ENCODE peak calls at places on chromosomes 12 and 14, in five cellular contexts. One of them, this sample, is unnamed.

GRCh38 chr12:92596388-92596787 is 106.4 kb upstream of the PLEKHG7 start:
- DNase-seq in psoas muscle: no peak
- DNase-seq in Calu3: no peak
- DNase-seq in fibroblast of the conjunctiva: no peak
- DNase-seq in astrocyte of the spinal cord: peak
- DNase-seq in this sample: peak

GRCh38 chr14:25006961-25007795 is 42.8 kb downstream of the STXBP6 start:
- DNase-seq in fibroblast of the conjunctiva: peak
- DNase-seq in Calu3: peak
- DNase-seq in psoas muscle: no peak
- DNase-seq in astrocyte of the spinal cord: peak
- DNase-seq in this sample: peak

GRCh38 chr12:130739571-130739970 is 23.5 kb upstream of the RIMBP2 start:
- DNase-seq in fibroblast of the conjunctiva: no peak
- DNase-seq in astrocyte of the spinal cord: no peak
- DNase-seq in Calu3: no peak
- DNase-seq in psoas muscle: no peak
- DNase-seq in this sample: no peak

GRCh38 chr14:61368061-61368710 is 46.8 kb downstream of the PRKCH start:
- DNase-seq in fibroblast of the conjunctiva: no peak
- DNase-seq in astrocyte of the spinal cord: no peak
- DNase-seq in Calu3: peak
- DNase-seq in psoas muscle: no peak
- DNase-seq in this sample: no peak

GRCh38 chr12:117014342-117014887 is 84.8 kb downstream of the TESC start:
- DNase-seq in astrocyte of the spinal cord: no peak
- DNase-seq in psoas muscle: no peak
- DNase-seq in Calu3: no peak
- DNase-seq in fibroblast of the conjunctiva: no peak
- DNase-seq in this sample: no peak

GRCh38 chr12:5461966-5462365 is 30.1 kb downstream of the NTF3 start:
- DNase-seq in Calu3: no peak
- DNase-seq in astrocyte of the spinal cord: no peak
- DNase-seq in fibroblast of the conjunctiva: no peak
- DNase-seq in psoas muscle: no peak
- DNase-seq in this sample: no peak

GRCh38 chr12:74415633-74416032 is 122.0 kb upstream of the ATXN7L3B start:
- DNase-seq in psoas muscle: no peak
- DNase-seq in Calu3: peak
- DNase-seq in astrocyte of the spinal cord: peak
- DNase-seq in fibroblast of the conjunctiva: peak
- DNase-seq in this sample: no peak

GRCh38 chr12:85036736-85037135 is 585 bp downstream of the LRRIQ1 start:
- DNase-seq in fibroblast of the conjunctiva: no peak
- DNase-seq in psoas muscle: no peak
- DNase-seq in astrocyte of the spinal cord: no peak
- DNase-seq in Calu3: peak
- DNase-seq in this sample: no peak

GRCh38 chr12:51023625-51024395 is 2.4 kb downstream of the SLC11A2 start:
- DNase-seq in fibroblast of the conjunctiva: no peak
- DNase-seq in Calu3: no peak
- DNase-seq in astrocyte of the spinal cord: no peak
- DNase-seq in psoas muscle: no peak
- DNase-seq in this sample: no peak

GRCh38 chr12:115403689-115404088 is 719.7 kb upstream of the TBX3 start:
- DNase-seq in psoas muscle: no peak
- DNase-seq in fibroblast of the conjunctiva: no peak
- DNase-seq in astrocyte of the spinal cord: no peak
- DNase-seq in Calu3: no peak
- DNase-seq in this sample: no peak

GRCh38 chr14:95652171-95652570 is 34.1 kb upstream of the TCL1B start:
- DNase-seq in astrocyte of the spinal cord: no peak
- DNase-seq in Calu3: no peak
- DNase-seq in psoas muscle: no peak
- DNase-seq in fibroblast of the conjunctiva: no peak
- DNase-seq in this sample: no peak

GRCh38 chr14:30214456-30215090 is 286.9 kb upstream of the PRKD1 start:
- DNase-seq in psoas muscle: no peak
- DNase-seq in fibroblast of the conjunctiva: peak
- DNase-seq in Calu3: peak
- DNase-seq in astrocyte of the spinal cord: peak
- DNase-seq in this sample: peak

GRCh38 chr12:71392521-71393145 is 47.0 kb upstream of the LGR5 start:
- DNase-seq in astrocyte of the spinal cord: peak
- DNase-seq in Calu3: peak
- DNase-seq in psoas muscle: no peak
- DNase-seq in fibroblast of the conjunctiva: peak
- DNase-seq in this sample: peak

GRCh38 chr12:19972325-19973288 is 395.7 kb upstream of the PDE3A start:
- DNase-seq in fibroblast of the conjunctiva: no peak
- DNase-seq in astrocyte of the spinal cord: peak
- DNase-seq in Calu3: peak
- DNase-seq in psoas muscle: no peak
- DNase-seq in this sample: no peak

GRCh38 chr14:100708349-100709217 is 18.1 kb upstream of the DLK1 start:
- DNase-seq in Calu3: peak
- DNase-seq in fibroblast of the conjunctiva: no peak
- DNase-seq in psoas muscle: peak
- DNase-seq in astrocyte of the spinal cord: peak
- DNase-seq in this sample: peak

GRCh38 chr14:55605793-55606192 is 25.8 kb downstream of the KTN1 start:
- DNase-seq in astrocyte of the spinal cord: no peak
- DNase-seq in fibroblast of the conjunctiva: no peak
- DNase-seq in Calu3: no peak
- DNase-seq in psoas muscle: no peak
- DNase-seq in this sample: no peak

GRCh38 chr12:52539821-52540173 is 13.1 kb downstream of the KRT71 start:
- DNase-seq in fibroblast of the conjunctiva: no peak
- DNase-seq in Calu3: no peak
- DNase-seq in astrocyte of the spinal cord: no peak
- DNase-seq in psoas muscle: no peak
- DNase-seq in this sample: no peak

GRCh38 chr12:120007272-120007671 is 18.2 kb downstream of the BICDL1 start:
- DNase-seq in astrocyte of the spinal cord: no peak
- DNase-seq in psoas muscle: no peak
- DNase-seq in fibroblast of the conjunctiva: no peak
- DNase-seq in Calu3: no peak
- DNase-seq in this sample: no peak

GRCh38 chr12:99111600-99111999 is 466.5 kb downstream of the APAF1 start:
- DNase-seq in psoas muscle: no peak
- DNase-seq in Calu3: no peak
- DNase-seq in astrocyte of the spinal cord: no peak
- DNase-seq in fibroblast of the conjunctiva: no peak
- DNase-seq in this sample: no peak

GRCh38 chr12:66709444-66709773 is 30.5 kb upstream of the GRIP1 start:
- DNase-seq in Calu3: no peak
- DNase-seq in psoas muscle: no peak
- DNase-seq in astrocyte of the spinal cord: no peak
- DNase-seq in fibroblast of the conjunctiva: no peak
- DNase-seq in this sample: no peak

GRCh38 chr12:80589091-80589490 is 118.3 kb upstream of the MYF6 start:
- DNase-seq in Calu3: no peak
- DNase-seq in astrocyte of the spinal cord: no peak
- DNase-seq in psoas muscle: no peak
- DNase-seq in fibroblast of the conjunctiva: no peak
- DNase-seq in this sample: no peak

GRCh38 chr14:65478596-65478995 is 66.1 kb downstream of the FUT8 start:
- DNase-seq in fibroblast of the conjunctiva: no peak
- DNase-seq in psoas muscle: no peak
- DNase-seq in astrocyte of the spinal cord: peak
- DNase-seq in Calu3: no peak
- DNase-seq in this sample: peak

GRCh38 chr14:93713726-93714405 is 74.4 kb downstream of the PRIMA1 start:
- DNase-seq in astrocyte of the spinal cord: no peak
- DNase-seq in psoas muscle: no peak
- DNase-seq in fibroblast of the conjunctiva: no peak
- DNase-seq in Calu3: no peak
- DNase-seq in this sample: no peak

GRCh38 chr14:45699451-45699850 is 446.4 kb upstream of the MIS18BP1 start:
- DNase-seq in Calu3: no peak
- DNase-seq in psoas muscle: no peak
- DNase-seq in astrocyte of the spinal cord: peak
- DNase-seq in fibroblast of the conjunctiva: no peak
- DNase-seq in this sample: no peak

GRCh38 chr14:64704145-64704742 is at the start of gene PLEKHG3:
- DNase-seq in astrocyte of the spinal cord: peak
- DNase-seq in Calu3: peak
- DNase-seq in psoas muscle: peak
- DNase-seq in fibroblast of the conjunctiva: peak
- DNase-seq in this sample: peak

GRCh38 chr14:55328317-55328716 is 57.1 kb downstream of the FBXO34 start:
- DNase-seq in fibroblast of the conjunctiva: no peak
- DNase-seq in psoas muscle: no peak
- DNase-seq in astrocyte of the spinal cord: no peak
- DNase-seq in Calu3: no peak
- DNase-seq in this sample: peak

GRCh38 chr12:90262261-90262660 is 553.6 kb upstream of the ATP2B1 start:
- DNase-seq in astrocyte of the spinal cord: peak
- DNase-seq in psoas muscle: no peak
- DNase-seq in Calu3: no peak
- DNase-seq in fibroblast of the conjunctiva: no peak
- DNase-seq in this sample: no peak

GRCh38 chr14:25004389-25004809 is 45.5 kb downstream of the STXBP6 start:
- DNase-seq in fibroblast of the conjunctiva: no peak
- DNase-seq in astrocyte of the spinal cord: no peak
- DNase-seq in psoas muscle: no peak
- DNase-seq in Calu3: no peak
- DNase-seq in this sample: no peak

GRCh38 chr14:77752799-77753516 is 8.0 kb downstream of the SNW1 start:
- DNase-seq in psoas muscle: no peak
- DNase-seq in Calu3: no peak
- DNase-seq in astrocyte of the spinal cord: no peak
- DNase-seq in fibroblast of the conjunctiva: no peak
- DNase-seq in this sample: no peak

GRCh38 chr12:11171953-11172675 is 1.1 kb downstream of the SMIM10L1 start:
- DNase-seq in fibroblast of the conjunctiva: no peak
- DNase-seq in Calu3: no peak
- DNase-seq in astrocyte of the spinal cord: no peak
- DNase-seq in psoas muscle: no peak
- DNase-seq in this sample: no peak

GRCh38 chr12:44584625-44585024 is 291.5 kb downstream of the NELL2 start:
- DNase-seq in psoas muscle: no peak
- DNase-seq in fibroblast of the conjunctiva: no peak
- DNase-seq in astrocyte of the spinal cord: no peak
- DNase-seq in Calu3: no peak
- DNase-seq in this sample: no peak

GRCh38 chr12:68345763-68346162 is 13.6 kb upstream of the MDM1 start:
- DNase-seq in fibroblast of the conjunctiva: no peak
- DNase-seq in psoas muscle: no peak
- DNase-seq in astrocyte of the spinal cord: no peak
- DNase-seq in Calu3: no peak
- DNase-seq in this sample: no peak

GRCh38 chr14:89197623-89198022 is 219.4 kb downstream of the FOXN3 start:
- DNase-seq in psoas muscle: no peak
- DNase-seq in Calu3: no peak
- DNase-seq in astrocyte of the spinal cord: no peak
- DNase-seq in fibroblast of the conjunctiva: no peak
- DNase-seq in this sample: no peak

GRCh38 chr14:90518075-90518940 is 121.5 kb downstream of the CALM1 start:
- DNase-seq in fibroblast of the conjunctiva: no peak
- DNase-seq in Calu3: no peak
- DNase-seq in astrocyte of the spinal cord: no peak
- DNase-seq in psoas muscle: no peak
- DNase-seq in this sample: no peak

GRCh38 chr14:23136566-23137133 is 17.6 kb upstream of the CEBPE start:
- DNase-seq in psoas muscle: no peak
- DNase-seq in astrocyte of the spinal cord: no peak
- DNase-seq in fibroblast of the conjunctiva: no peak
- DNase-seq in Calu3: no peak
- DNase-seq in this sample: no peak

GRCh38 chr12:123085730-123086487 is 65.0 kb downstream of the PITPNM2 start:
- DNase-seq in fibroblast of the conjunctiva: no peak
- DNase-seq in Calu3: peak
- DNase-seq in psoas muscle: peak
- DNase-seq in astrocyte of the spinal cord: peak
- DNase-seq in this sample: no peak

GRCh38 chr14:54653764-54654469 is 87.0 kb downstream of the SAMD4A start:
- DNase-seq in fibroblast of the conjunctiva: no peak
- DNase-seq in Calu3: no peak
- DNase-seq in astrocyte of the spinal cord: peak
- DNase-seq in psoas muscle: peak
- DNase-seq in this sample: peak

GRCh38 chr14:68890173-68890931 is 88.8 kb downstream of the ACTN1 start:
- DNase-seq in fibroblast of the conjunctiva: no peak
- DNase-seq in psoas muscle: no peak
- DNase-seq in astrocyte of the spinal cord: no peak
- DNase-seq in Calu3: no peak
- DNase-seq in this sample: no peak

This sample was measured in skeletal muscle cell.